ENCODE peak calls at places on chromosomes 13 and 19, in four cellular contexts. J, M, L and K are unnamed samples. For H3K27me3, the result is how much of the 10 kb centered on the place peaks cover.

GRCh38 chr19:45195764-45196163 is 17.2 kb downstream of the BLOC1S3 start:
- DNase-seq in J (no peak), M (no peak), L (no peak), K (no peak)

GRCh38 chr19:45464861-45465427 is 2.9 kb upstream of the FOSB start:
- DNase-seq in J (no peak), M (no peak), L (no peak), K (no peak)

GRCh38 chr19:51158474-51159129 is 16.5 kb downstream of the SIGLEC7 start:
- DNase-seq in J (peak), M (no peak), L (peak), K (peak)

GRCh38 chr13:72565893-72566292 is 161.5 kb downstream of the MZT1 start:
- DNase-seq in J (peak), M (no peak), L (no peak), K (no peak)

GRCh38 chr13:44870456-44870929 is 118.8 kb downstream of the NUFIP1 start:
- DNase-seq in J (no peak), M (no peak), L (peak), K (peak)

GRCh38 chr13:85019121-85019520 is 780.1 kb downstream of the SLITRK6 start:
- DNase-seq in J (no peak), M (no peak), L (no peak), K (no peak)

GRCh38 chr19:40257096-40257517 is 28.0 kb downstream of the AKT2 start:
- DNase-seq in J (no peak), M (no peak), L (peak), K (peak)

GRCh38 chr19:3211191-3211590 is 13.3 kb upstream of the CELF5 start:
- DNase-seq in J (no peak), M (no peak), L (no peak), K (no peak)

GRCh38 chr13:22926176-22927007 is 254.4 kb upstream of the SGCG start:
- DNase-seq in J (no peak), M (no peak), L (peak), K (no peak)

GRCh38 chr13:46896346-46897138 is at the start of gene HTR2A:
- DNase-seq in J (no peak), M (no peak), L (peak), K (peak)

GRCh38 chr19:14871619-14872230 is 14.2 kb downstream of the OR7A17 start:
- DNase-seq in J (no peak), M (no peak), L (no peak), K (no peak)

GRCh38 chr19:16200038-16200775 is 2.5 kb downstream of the AP1M1 start:
- DNase-seq in J (peak), M (no peak), L (no peak), K (no peak)
- H3K27ac ChIP-seq in J (peak), M (peak), L (no peak), K (no peak)

GRCh38 chr19:29731331-29731850 is 16.3 kb upstream of the C19orf12 start:
- DNase-seq in J (no peak), M (no peak), L (no peak), K (no peak)
- H3K27me3 ChIP-seq in J (under half), M (under half), L (under half), K (under half)

GRCh38 chr19:9986787-9987281 is 23.5 kb downstream of the COL5A3 start:
- DNase-seq in J (no peak), M (no peak), L (no peak), K (no peak)
- TF ChIP-seq POLR2AphosphoS5 in J (no peak), M (peak), L (no peak), K (no peak)

GRCh38 chr19:38907227-38907626 is 4.8 kb downstream of the CCER2 start:
- DNase-seq in J (no peak), M (no peak), L (no peak), K (no peak)
- H3K27ac ChIP-seq in J (no peak), M (no peak), L (no peak), K (no peak)

DNA sequence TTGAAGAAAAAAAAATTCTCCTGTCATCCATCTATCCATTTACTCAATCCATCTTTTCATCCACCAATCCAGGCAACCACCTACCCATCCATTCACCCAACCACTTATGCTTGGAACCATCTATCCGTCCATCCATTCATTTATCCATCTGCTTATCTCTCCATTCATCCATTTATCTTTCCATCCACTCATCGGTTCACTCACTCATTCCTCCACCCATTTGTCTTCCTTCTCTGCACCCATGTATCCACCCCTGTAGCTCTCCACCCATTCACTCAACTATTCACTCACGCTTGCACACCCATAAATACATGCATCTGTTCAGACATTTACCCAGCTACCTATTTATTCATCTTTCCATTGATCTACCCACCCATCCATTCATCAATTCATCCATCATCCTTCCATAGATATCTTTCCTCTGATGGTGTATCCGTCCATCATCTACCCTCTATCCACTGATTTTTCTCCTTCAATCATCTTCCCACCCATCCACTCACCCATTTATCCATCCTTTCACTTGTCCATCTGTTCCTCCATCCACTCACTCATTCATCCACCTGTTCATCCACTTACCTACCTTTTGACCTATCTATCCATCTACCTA is 9.5 kb downstream of the NPHS1 start:
- DNase-seq in J (no peak), M (no peak), L (no peak), K (no peak)
- H3K27me3 ChIP-seq in J (under half), M (under half), L (under half), K (under half)

GRCh38 chr13:104937881-104938280 is 1597.6 kb downstream of the EFNB2 start:
- DNase-seq in J (no peak), M (no peak), L (no peak), K (no peak)

DNA sequence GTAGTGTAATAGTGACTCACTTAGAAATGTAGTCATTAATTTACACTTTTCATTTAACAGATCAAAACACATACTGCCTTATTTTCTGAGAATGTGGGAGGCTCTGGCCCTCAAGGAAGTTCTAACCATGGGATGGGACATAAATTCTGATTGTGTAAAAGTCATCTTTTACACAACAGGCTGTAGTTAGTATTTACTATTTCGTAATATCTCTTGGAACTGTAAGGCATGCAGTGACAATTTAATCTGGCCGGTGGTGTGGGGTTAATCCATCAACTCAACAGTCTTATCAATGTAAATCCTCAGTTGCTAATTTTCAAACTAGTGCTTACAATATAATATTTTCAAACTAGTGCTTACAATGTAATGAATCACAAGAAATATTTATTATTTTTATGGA is 1599.2 kb downstream of the EFNB2 start:
- DNase-seq in J (no peak), M (no peak), L (no peak), K (no peak)
- TF ChIP-seq POLR2AphosphoS5 in J (no peak), M (no peak), L (no peak), K (no peak)